ENCODE peak calls at places on chromosomes 13 and 19, in five cellular contexts. One of them, this sample, is unnamed.

GRCh38 chr13:75494491-75494890 is 12.5 kb upstream of the TBC1D4 start:
- DNase-seq in CD4-positive, alpha-beta memory T cell: no peak
- DNase-seq in lung: no peak
- DNase-seq in AG04450: no peak
- DNase-seq in heart right ventricle: no peak
- DNase-seq in this sample: no peak

GRCh38 chr13:94613051-94613450 is 11.4 kb downstream of the GPR180 start:
- DNase-seq in CD4-positive, alpha-beta memory T cell: no peak
- DNase-seq in lung: no peak
- DNase-seq in AG04450: no peak
- DNase-seq in heart right ventricle: no peak
- DNase-seq in this sample: no peak

GRCh38 chr19:38900816-38901215 is 1.0 kb downstream of the NFKBIB start:
- DNase-seq in CD4-positive, alpha-beta memory T cell: no peak
- DNase-seq in lung: no peak
- DNase-seq in AG04450: no peak
- DNase-seq in heart right ventricle: no peak
- DNase-seq in this sample: no peak

GRCh38 chr19:48290923-48291700 is 21.2 kb downstream of the ZNF114 start:
- DNase-seq in CD4-positive, alpha-beta memory T cell: peak
- DNase-seq in lung: peak
- DNase-seq in AG04450: no peak
- DNase-seq in heart right ventricle: peak
- DNase-seq in this sample: no peak

GRCh38 chr13:45674908-45675307 is 27.2 kb upstream of the CBY2 start:
- DNase-seq in CD4-positive, alpha-beta memory T cell: no peak
- DNase-seq in lung: no peak
- DNase-seq in AG04450: no peak
- DNase-seq in heart right ventricle: no peak
- DNase-seq in this sample: no peak

GRCh38 chr19:10817291-10818038 is 18.5 kb downstream of the TMED1 start:
- DNase-seq in CD4-positive, alpha-beta memory T cell: no peak
- DNase-seq in lung: no peak
- DNase-seq in AG04450: peak
- DNase-seq in heart right ventricle: peak
- DNase-seq in this sample: no peak

GRCh38 chr19:14544977-14545715 is 15.8 kb downstream of the TECR start:
- DNase-seq in CD4-positive, alpha-beta memory T cell: no peak
- DNase-seq in lung: peak
- DNase-seq in AG04450: no peak
- DNase-seq in heart right ventricle: peak
- DNase-seq in this sample: peak

GRCh38 chr19:11264452-11265176 is 2.3 kb upstream of the DOCK6 start:
- DNase-seq in CD4-positive, alpha-beta memory T cell: no peak
- DNase-seq in lung: peak
- DNase-seq in AG04450: no peak
- DNase-seq in heart right ventricle: peak
- DNase-seq in this sample: no peak

GRCh38 chr13:113643593-113643992 is 14.4 kb downstream of the ATP4B start:
- DNase-seq in CD4-positive, alpha-beta memory T cell: no peak
- DNase-seq in lung: no peak
- DNase-seq in AG04450: no peak
- DNase-seq in heart right ventricle: no peak
- DNase-seq in this sample: no peak

GRCh38 chr13:106499905-106500304 is 35.6 kb downstream of the EFNB2 start:
- DNase-seq in CD4-positive, alpha-beta memory T cell: no peak
- DNase-seq in lung: no peak
- DNase-seq in AG04450: no peak
- DNase-seq in heart right ventricle: no peak
- DNase-seq in this sample: no peak

GRCh38 chr13:40589285-40590109 is 76.9 kb downstream of the FOXO1 start:
- DNase-seq in CD4-positive, alpha-beta memory T cell: no peak
- DNase-seq in lung: no peak
- DNase-seq in AG04450: no peak
- DNase-seq in heart right ventricle: peak
- DNase-seq in this sample: peak

GRCh38 chr13:92436927-92437326 is 789.7 kb upstream of the GPC6 start:
- DNase-seq in CD4-positive, alpha-beta memory T cell: no peak
- DNase-seq in lung: no peak
- DNase-seq in AG04450: no peak
- DNase-seq in heart right ventricle: no peak
- DNase-seq in this sample: no peak
- H3K27ac ChIP-seq in CD4-positive, alpha-beta memory T cell: no peak
- H3K27ac ChIP-seq in lung: no peak
- H3K27ac ChIP-seq in AG04450: no peak
- H3K27ac ChIP-seq in heart right ventricle: no peak
- H3K27ac ChIP-seq in this sample: no peak

DNA sequence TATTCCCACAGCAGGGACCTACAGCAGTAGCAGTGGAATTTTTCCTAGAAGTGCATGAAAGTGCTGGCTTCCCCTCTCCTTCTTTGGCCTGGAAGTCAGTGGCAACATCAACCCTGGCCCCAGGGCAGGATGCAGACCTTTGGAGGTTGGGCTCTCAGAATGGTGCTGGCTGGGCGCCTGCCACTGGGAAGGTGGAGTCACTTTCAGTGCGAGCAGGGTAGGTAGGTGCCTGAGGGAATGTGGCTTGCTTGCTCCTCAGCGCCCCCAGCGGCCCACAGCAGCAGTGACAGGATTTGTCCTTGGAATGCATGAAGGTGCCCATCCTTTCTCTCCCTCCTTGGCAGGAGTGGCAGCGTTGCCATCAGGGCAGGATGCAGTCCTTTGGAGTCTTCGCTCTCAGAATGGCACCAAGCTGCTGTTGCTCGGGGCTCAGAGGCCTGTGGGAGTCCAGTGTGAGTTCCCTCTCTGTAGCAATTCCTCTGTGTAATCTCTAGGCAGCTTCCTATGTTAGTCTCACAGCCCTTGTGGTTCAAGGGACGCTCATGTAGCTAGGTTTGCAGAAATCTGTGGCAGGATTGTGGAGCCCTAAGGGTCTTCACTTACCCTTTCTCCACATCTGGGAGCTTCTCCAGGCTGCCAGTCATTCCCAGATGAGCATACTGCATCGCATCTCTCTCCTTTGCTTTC is 354.4 kb upstream of the DACH1 start:
- DNase-seq in CD4-positive, alpha-beta memory T cell: no peak
- DNase-seq in lung: no peak
- DNase-seq in AG04450: no peak
- DNase-seq in heart right ventricle: no peak
- DNase-seq in this sample: no peak
- H3K27ac ChIP-seq in CD4-positive, alpha-beta memory T cell: no peak
- H3K27ac ChIP-seq in lung: no peak
- H3K27ac ChIP-seq in AG04450: no peak
- H3K27ac ChIP-seq in heart right ventricle: no peak
- H3K27ac ChIP-seq in this sample: no peak

GRCh38 chr19:2271516-2272103 is 10.4 kb downstream of the PEAK3 start:
- DNase-seq in CD4-positive, alpha-beta memory T cell: peak
- DNase-seq in lung: peak
- DNase-seq in AG04450: no peak
- DNase-seq in heart right ventricle: no peak
- DNase-seq in this sample: no peak
- H3K27ac ChIP-seq in CD4-positive, alpha-beta memory T cell: peak
- H3K27ac ChIP-seq in lung: peak
- H3K27ac ChIP-seq in AG04450: peak
- H3K27ac ChIP-seq in heart right ventricle: peak
- H3K27ac ChIP-seq in this sample: peak

DNA sequence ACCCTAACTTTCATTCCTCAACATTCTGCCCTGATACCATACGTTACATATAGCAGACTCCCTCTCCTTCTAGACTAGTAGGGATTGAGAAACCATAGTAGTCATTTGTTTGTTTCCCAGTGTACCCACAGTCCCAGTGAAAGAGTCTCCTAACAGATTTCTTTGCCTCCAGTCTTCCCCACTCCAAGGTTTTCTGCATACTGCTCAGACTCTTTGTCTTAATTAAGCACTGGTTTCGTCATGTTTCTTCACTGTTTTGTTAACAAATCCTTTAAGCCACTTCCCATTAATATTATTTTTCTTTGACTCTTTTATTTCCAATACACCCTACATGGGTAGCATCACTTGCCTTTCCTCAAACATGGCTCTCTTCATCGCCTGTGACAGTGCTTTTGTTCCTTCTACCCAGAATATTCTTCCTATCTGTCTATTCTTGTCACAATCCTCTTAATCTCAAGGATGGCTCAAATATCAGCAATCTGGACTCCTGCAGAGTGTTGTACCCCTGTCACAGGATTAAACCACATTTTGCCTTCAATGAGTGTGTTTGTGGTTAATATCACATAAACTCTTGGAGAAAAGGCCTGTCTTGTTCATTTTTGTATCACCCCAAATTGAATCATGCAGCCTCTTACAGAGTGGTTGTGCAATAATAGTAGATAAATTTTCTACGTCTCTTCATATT is 92.7 kb upstream of the KLF12 start:
- DNase-seq in CD4-positive, alpha-beta memory T cell: no peak
- DNase-seq in lung: no peak
- DNase-seq in AG04450: no peak
- DNase-seq in heart right ventricle: no peak
- DNase-seq in this sample: no peak
- H3K27ac ChIP-seq in CD4-positive, alpha-beta memory T cell: no peak
- H3K27ac ChIP-seq in lung: no peak
- H3K27ac ChIP-seq in AG04450: no peak
- H3K27ac ChIP-seq in heart right ventricle: no peak
- H3K27ac ChIP-seq in this sample: no peak